ENCODE peak calls at places on chromosomes 7 and 10, in eight cellular contexts. S, M, E, Q, F, K, Y and D are unnamed samples.

GRCh38 chr7:114997487-114998404 is 75.9 kb downstream of the MDFIC start:
- DNase-seq in K (no peak), Y (no peak), M (no peak), E (no peak), S (no peak), Q (no peak), F (no peak), D (no peak)

GRCh38 chr7:8441106-8441590 is 7.7 kb downstream of the NXPH1 start:
- DNase-seq in E (no peak), M (no peak), K (peak; percentile 20), Q (no peak), F (peak; percentile 60), Y (no peak), S (no peak), D (no peak)

GRCh38 chr7:95509199-95509598 is 23.5 kb downstream of the ASB4 start:
- DNase-seq in F (peak; percentile 97), K (peak; percentile 66), S (peak; percentile 81), Y (no peak), Q (peak; percentile 78), M (peak; percentile 32), E (no peak), D (no peak)

GRCh38 chr10:88642991-88643390 is 21.3 kb upstream of the LIPF start:
- DNase-seq in M (no peak), Y (no peak), F (no peak), Q (no peak), E (no peak), S (peak; percentile 61), K (no peak), D (no peak)

GRCh38 chr10:70652761-70653657 is 19.3 kb upstream of the ADAMTS14 start:
- DNase-seq in S (peak; percentile 99), Y (peak; percentile 83), M (peak; percentile 54), K (no peak), F (no peak), Q (peak; percentile 94), E (peak; percentile 84), D (peak; percentile 54)

GRCh38 chr10:50395279-50395678 is 144.0 kb upstream of the ASAH2 start:
- DNase-seq in E (no peak), Q (no peak), K (no peak), S (peak; percentile 86), F (no peak), M (no peak), Y (no peak), D (peak; percentile 67)

GRCh38 chr7:80361948-80362347 is 149.9 kb downstream of the GNAT3 start:
- DNase-seq in F (no peak), K (no peak), M (no peak), Y (no peak), E (no peak), S (no peak), Q (no peak), D (no peak)

GRCh38 chr7:143882611-143883078 is 19.3 kb downstream of the TCAF1 start:
- DNase-seq in F (peak; percentile 83), S (peak; percentile 63), Q (no peak), M (no peak), Y (peak; percentile 91), E (peak; percentile 86), K (peak; percentile 85), D (peak; percentile 85)

GRCh38 chr10:1939016-1939415 is 201.7 kb upstream of the ADARB2 start:
- DNase-seq in F (no peak), K (no peak), Q (no peak), M (no peak), E (no peak), S (no peak), Y (no peak), D (no peak)

GRCh38 chr10:103712898-103713498 is 142.4 kb downstream of the SH3PXD2A start:
- DNase-seq in F (peak; percentile 86), Q (no peak), S (peak; percentile 85), M (peak; percentile 81), E (peak; percentile 91), Y (peak; percentile 97), K (peak; percentile 91), D (peak; percentile 89)

GRCh38 chr7:6200971-6201370 is 71.5 kb downstream of the CYTH3 start:
- DNase-seq in M (no peak), S (no peak), E (no peak), K (no peak), F (no peak), Y (no peak), Q (no peak), D (no peak)

GRCh38 chr7:88480901-88481300 is 174.2 kb upstream of the STEAP4 start:
- DNase-seq in Q (peak; percentile 10), S (peak; percentile 0), E (no peak), K (no peak), M (no peak), Y (no peak), F (no peak), D (no peak)

GRCh38 chr10:27893320-27894014 is 105.4 kb downstream of the ODAD2 start:
- DNase-seq in E (no peak), F (no peak), K (no peak), M (no peak), Y (no peak), Q (peak; percentile 77), S (no peak), D (no peak)

GRCh38 chr10:14369881-14370280 is 39.2 kb upstream of the FRMD4A start:
- DNase-seq in F (no peak), Y (peak; percentile 39), E (no peak), K (no peak), S (no peak), Q (no peak), M (no peak), D (no peak)

GRCh38 chr10:100743626-100744135 is 1.7 kb upstream of the PAX2 start:
- DNase-seq in Q (no peak), S (peak; percentile 65), Y (no peak), F (peak; percentile 81), E (peak; percentile 68), M (peak; percentile 77), K (peak; percentile 63), D (no peak)

GRCh38 chr7:67267914-67268313 is 271.3 kb downstream of the TYW1 start:
- DNase-seq in K (peak; percentile 6), S (peak; percentile 14), F (peak; percentile 8), Q (no peak), Y (no peak), M (no peak), E (no peak), D (no peak)

GRCh38 chr10:19421664-19422063 is 373.1 kb downstream of the MALRD1 start:
- DNase-seq in E (no peak), S (peak; percentile 1), Q (no peak), M (no peak), Y (no peak), K (no peak), F (no peak), D (no peak)

DNA sequence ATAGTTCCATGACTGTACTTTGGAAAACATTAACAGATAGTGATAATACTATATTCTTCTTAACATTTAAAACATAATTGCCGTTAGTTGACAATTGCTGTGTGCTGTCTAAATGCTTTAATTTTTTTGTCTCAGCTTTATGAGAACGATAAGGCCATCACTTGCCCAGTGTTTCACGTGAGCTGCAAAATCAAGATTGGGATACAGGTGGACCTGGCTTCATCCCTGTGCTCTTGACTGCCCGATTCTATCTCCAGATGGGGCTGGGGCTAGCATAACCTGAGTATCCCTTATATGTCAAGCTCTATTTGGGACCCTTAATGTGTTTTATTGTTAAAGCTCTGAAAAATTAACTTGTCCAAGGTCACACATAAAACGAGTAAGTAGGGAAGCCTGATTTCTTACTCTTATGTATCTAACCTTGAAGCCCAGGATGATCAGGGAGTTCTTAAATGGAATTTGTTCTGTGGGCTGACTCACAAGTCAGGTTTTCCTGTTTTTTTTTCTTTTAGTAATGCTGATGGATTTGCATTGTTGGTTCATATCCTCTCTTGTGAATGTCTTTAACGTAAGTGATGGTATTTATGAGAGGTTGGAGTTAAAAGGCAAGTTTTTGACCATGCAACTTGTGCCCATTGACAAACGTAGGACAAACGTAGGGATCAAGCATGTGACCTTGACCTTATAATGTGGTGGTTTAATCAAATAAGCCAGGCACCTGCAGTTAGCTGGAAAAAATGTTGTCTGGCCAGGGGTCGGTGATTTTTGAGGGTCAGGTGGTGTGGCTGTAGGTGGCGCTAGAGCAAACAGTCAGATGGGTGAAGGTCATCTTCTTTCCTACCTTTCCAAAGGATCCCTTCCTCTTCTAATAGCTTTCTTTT is 3.6 kb downstream of the PRKAR2B start:
- DNase-seq in S (peak; percentile 51), M (no peak), Q (no peak), F (no peak), E (no peak), Y (no peak), K (no peak), D (no peak)
- TF ChIP-seq CTCF in S (no peak), M (peak; percentile 28), Q (peak; percentile 13), F (peak; percentile 54), E (no peak), Y (no peak), K (peak; percentile 19), D (no peak)

DNA sequence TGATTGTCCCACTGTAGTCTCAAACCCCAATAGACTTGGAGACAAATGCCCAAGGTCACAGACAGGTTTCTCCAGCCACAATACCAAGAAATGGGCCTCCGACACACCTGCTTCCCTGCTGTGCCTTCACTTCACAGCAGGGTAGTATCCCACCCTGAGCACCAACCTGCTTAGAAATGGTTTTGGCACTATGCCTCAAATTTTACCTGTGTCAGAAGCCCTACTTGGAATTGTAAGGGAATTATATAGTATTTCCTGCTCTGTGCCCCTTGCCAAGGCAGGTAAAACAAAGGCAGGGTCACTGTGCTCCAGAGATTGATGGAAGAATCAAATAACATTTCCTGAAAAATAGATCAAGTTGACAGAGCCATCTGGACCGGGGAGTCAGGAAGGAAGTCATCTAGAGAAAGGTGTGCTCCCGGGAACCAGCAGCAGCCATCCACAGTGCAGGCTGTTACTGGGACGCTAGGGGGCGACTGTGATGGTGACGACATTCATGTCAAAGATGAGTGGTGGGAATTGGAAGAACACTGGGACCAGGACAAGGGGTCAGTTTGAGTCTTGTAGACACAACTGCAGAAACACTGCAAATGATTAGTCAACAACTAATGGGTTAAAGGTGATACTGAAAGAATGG is 117.8 kb upstream of the AKR1E2 start:
- DNase-seq in F (peak; percentile 50), S (no peak), Q (no peak), E (no peak), M (peak; percentile 12), K (peak; percentile 17), Y (no peak), D (no peak)
- TF ChIP-seq CTCF in F (peak; percentile 64), S (peak; percentile 44), Q (peak; percentile 27), E (no peak), M (peak; percentile 53), K (peak; percentile 23), Y (no peak), D (no peak)

GRCh38 chr7:134553976-134554375 is 5.1 kb downstream of the AKR1B15 start:
- DNase-seq in Y (no peak), M (peak; percentile 51), E (no peak), Q (no peak), K (peak; percentile 15), S (peak; percentile 45), F (peak; percentile 44), D (no peak)
- TF ChIP-seq CTCF in Y (no peak), M (peak; percentile 36), E (no peak), Q (peak; percentile 41), K (no peak), S (peak; percentile 57), F (peak; percentile 45), D (no peak)

GRCh38 chr10:17249820-17250219 is 21.8 kb downstream of the VIM start:
- DNase-seq in M (peak; percentile 11), K (no peak), F (peak; percentile 15), Q (no peak), S (peak; percentile 60), E (no peak), Y (no peak), D (no peak)
- TF ChIP-seq CTCF in M (no peak), K (peak; percentile 32), F (peak; percentile 36), Q (peak; percentile 45), S (peak; percentile 63), E (no peak), Y (no peak), D (no peak)